ENCODE peak calls at places on chromosomes 5 and 9, in seven cellular contexts. Y is fibroblast of the aortic adventitia; W is CD8-positive, alpha-beta memory T cell; E is hepatocyte; T is upper lobe of right lung; D is pancreas; X is lung. A is an unnamed sample.

GRCh38 chr9:91837982-91838731 is 111.9 kb downstream of the ROR2 start:
- DNase-seq in D (no peak), X (peak), Y (peak), W (no peak), T (peak), E (peak), A (peak)

GRCh38 chr5:179762079-179762780 is 29.6 kb downstream of the MAML1 start:
- DNase-seq in Y (peak), E (peak), W (peak), T (no peak), D (no peak), X (no peak), A (no peak)

GRCh38 chr5:77561965-77562364 is 69.8 kb upstream of the WDR41 start:
- DNase-seq in T (no peak), W (no peak), X (no peak), E (no peak), Y (no peak), D (no peak), A (no peak)

GRCh38 chr9:81871695-81872094 is 56.5 kb upstream of the SPATA31D4 start:
- DNase-seq in D (no peak), X (no peak), T (no peak), W (no peak), E (no peak), Y (peak), A (no peak)

GRCh38 chr5:145847499-145848497 is 12.7 kb upstream of the PRELID2 start:
- DNase-seq in E (no peak), T (no peak), W (no peak), D (no peak), Y (peak), X (no peak), A (no peak)

GRCh38 chr5:119315516-119315949 is 40.3 kb upstream of the TNFAIP8 start:
- DNase-seq in W (peak), X (no peak), E (peak), D (peak), Y (peak), T (no peak), A (no peak)

GRCh38 chr9:99269429-99269828 is 47.3 kb downstream of the SEC61B start:
- DNase-seq in D (no peak), Y (peak), X (no peak), W (no peak), T (no peak), E (no peak), A (no peak)

GRCh38 chr5:123444016-123444415 is 20.8 kb upstream of the CEP120 start:
- DNase-seq in T (no peak), W (no peak), D (no peak), Y (no peak), E (no peak), X (no peak), A (no peak)

GRCh38 chr9:90219548-90220118 is 423.0 kb downstream of the DIRAS2 start:
- DNase-seq in W (peak), E (peak), Y (no peak), D (peak), X (peak), T (peak), A (peak)
- H3K4me3 ChIP-seq in W (no peak), E (no peak), Y (no peak), D (no peak), X (no peak), T (no peak), A (no peak)

DNA sequence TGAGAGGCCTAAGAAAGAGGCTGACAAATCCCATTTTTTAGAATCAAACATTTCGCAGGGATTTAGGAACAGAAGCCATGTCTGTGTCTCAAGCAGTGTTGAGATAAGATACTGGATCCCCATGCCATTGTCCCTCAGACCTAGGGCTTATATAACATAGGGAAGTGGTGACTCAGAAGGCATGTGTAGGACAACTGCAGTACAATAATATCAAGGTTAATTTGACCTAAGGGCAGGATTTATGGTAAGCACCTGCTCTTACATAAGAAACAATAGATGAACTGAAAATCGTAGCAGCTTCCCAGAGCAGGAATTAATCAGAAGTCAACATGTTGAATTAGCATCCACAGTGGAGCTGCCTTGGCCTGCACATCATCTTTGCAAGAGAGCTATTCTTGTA is 459.4 kb downstream of the ANXA1 start:
- DNase-seq in D (no peak), T (no peak), E (no peak), Y (no peak), W (no peak), X (no peak), A (no peak)
- H3K4me3 ChIP-seq in D (no peak), T (no peak), E (no peak), Y (no peak), W (no peak), X (no peak), A (no peak)

DNA sequence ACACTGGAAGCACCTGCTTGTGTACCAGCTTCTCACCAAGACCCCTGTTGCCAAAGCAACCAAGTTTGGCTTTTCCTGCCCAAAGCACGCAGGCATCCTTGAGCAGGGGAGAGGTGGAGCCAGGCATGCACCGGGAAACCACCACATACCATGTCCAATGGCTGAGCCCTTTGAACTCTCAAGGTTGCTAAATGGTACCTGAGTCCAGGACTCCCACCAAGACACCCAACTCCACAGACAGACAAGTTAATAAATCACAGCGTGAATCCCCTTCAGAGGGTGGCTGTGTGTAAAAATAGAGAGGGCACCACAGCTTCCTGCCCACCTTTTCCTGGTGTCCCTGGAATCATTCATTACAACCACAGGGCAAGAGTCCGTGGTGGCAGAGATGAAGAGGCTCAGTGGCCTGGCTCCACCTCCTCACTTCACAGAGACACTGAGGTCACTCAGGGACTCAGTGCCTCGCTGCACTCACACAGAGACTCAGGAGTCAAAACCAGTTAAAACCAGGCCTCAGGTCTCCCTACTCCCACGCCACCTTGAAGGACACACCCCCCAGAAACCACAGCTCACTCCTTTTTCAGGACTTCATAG is 143.7 kb downstream of the C5orf15 start:
- DNase-seq in T (no peak), D (no peak), X (no peak), Y (no peak), W (no peak), E (no peak), A (no peak)
- H3K4me3 ChIP-seq in T (no peak), D (no peak), X (no peak), Y (no peak), W (no peak), E (no peak), A (no peak)

DNA sequence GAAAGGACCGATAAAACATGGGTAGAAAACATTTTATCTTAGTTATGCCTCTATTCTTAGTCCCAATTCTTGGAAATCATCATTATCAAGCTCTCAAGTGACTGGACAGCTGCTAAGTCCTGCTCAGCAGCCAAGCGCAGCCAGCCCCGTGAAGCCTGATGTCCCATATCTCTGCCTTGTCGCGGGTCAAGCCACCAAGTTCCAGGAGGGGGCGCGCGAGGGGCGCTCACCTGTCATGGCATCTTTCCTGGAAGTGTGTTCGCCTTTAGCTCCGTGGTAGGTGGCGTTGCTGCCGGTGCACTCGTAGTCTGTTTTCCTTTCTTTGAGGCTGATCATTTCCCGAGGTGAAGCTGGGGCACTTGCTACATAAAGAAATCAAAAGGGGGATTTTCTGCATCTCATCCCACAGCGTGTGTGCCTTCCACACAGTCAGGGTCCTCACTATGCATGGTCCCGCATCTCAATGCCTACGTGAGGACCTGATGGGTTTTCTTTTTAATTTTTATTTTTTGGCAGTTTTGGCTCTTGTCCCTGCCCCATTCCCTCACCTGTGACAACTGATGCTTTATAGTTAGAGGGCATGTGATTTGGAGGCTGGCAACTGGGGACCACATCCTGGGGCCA is 227.0 kb upstream of the DAP start:
- DNase-seq in Y (no peak), D (peak), X (peak), W (peak), T (peak), E (peak), A (peak)
- H3K4me3 ChIP-seq in Y (no peak), D (no peak), X (no peak), W (no peak), T (no peak), E (no peak), A (no peak)

GRCh38 chr9:70407081-70407503 is 7.4 kb downstream of the KLF9 start:
- DNase-seq in X (no peak), D (no peak), T (no peak), W (no peak), E (no peak), Y (peak), A (no peak)

GRCh38 chr9:70403618-70404025 is 10.8 kb downstream of the KLF9 start:
- DNase-seq in Y (peak), W (no peak), D (no peak), X (no peak), E (no peak), T (no peak), A (no peak)

GRCh38 chr9:70406446-70406862 is 8.0 kb downstream of the KLF9 start:
- DNase-seq in X (no peak), D (no peak), E (no peak), Y (peak), W (peak), T (no peak), A (no peak)

GRCh38 chr9:70404261-70404660 is 10.2 kb downstream of the KLF9 start:
- DNase-seq in W (no peak), T (no peak), D (no peak), E (no peak), X (no peak), Y (no peak), A (no peak)

DNA sequence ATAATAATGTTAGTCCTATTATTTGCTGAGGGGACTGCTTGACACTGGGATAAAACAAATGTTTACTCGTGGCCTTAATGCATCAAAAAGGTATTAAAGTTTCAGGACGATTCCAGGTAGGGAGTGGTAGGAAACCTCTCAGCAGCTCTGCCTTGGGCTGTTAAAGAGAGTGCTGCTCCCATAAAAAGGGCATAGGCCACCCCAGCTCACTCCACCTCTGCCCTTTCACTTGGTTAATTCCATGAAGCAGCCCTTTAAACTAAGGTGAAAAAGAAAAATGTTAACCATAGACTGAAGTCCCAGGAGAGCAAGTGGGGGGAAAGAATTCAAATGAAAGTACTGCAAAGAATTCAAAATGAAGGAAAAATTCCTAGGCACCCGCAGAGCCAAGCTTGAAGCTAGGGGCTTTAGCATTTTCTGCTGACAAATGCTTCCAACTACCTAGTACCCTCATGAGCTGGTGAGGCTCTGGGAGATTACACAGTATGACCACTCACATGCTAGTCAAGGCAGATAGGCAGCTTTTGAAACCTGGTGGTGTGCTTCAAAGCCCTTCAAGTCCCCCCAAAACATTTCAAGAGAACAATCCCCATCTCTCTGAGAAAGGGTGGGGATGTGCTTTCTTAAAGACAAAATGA is 8.5 kb downstream of the KLF9 start:
- DNase-seq in X (no peak), T (no peak), D (no peak), Y (peak), W (no peak), E (no peak), A (no peak)
- H3K4me3 ChIP-seq in X (no peak), T (peak), D (no peak), Y (no peak), W (no peak), E (no peak), A (no peak)

DNA sequence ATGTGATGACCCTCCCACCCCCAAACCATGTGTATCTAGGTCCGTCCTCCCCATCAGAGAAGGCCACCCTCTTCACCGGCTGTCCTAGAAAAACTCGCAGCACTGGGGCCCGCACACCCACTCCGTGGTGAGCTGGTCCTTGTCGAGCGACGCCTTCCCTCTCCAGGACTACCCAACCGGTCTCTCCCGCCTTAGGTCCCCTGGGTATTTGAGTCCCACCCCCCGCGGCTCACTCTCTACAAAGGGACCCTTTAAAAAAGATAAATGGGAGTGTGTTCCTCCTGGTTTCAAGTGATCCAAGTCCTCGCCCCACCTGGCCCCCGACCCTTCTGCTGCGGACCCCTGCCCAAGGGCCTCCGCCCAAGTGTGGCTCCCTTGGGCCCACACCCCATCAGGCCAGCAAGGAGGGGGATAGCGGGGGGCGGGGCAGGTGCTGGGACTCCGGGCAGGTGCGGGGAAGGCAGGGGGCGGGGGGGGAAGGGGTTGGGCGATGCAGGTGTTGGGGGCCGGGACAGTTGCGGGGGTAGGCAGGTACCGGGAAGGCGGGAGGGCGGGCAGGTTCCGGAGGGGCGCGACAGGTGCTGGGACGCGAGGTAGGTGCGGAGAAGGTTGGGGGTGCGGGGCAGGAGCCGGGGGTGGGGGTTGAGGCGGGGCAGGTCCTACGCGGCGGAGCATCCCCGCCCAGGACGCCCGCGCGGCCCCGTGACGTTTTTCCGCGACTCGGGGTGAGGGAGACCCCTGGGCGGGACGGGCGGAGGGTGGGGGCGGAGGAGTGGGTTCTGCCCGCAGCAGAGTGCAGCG is 941 bp upstream of the ARRDC1 start:
- DNase-seq in E (peak), W (no peak), D (no peak), X (no peak), T (no peak), Y (no peak), A (no peak)
- H3K4me3 ChIP-seq in E (peak), W (no peak), D (peak), X (no peak), T (peak), Y (peak), A (peak)

DNA sequence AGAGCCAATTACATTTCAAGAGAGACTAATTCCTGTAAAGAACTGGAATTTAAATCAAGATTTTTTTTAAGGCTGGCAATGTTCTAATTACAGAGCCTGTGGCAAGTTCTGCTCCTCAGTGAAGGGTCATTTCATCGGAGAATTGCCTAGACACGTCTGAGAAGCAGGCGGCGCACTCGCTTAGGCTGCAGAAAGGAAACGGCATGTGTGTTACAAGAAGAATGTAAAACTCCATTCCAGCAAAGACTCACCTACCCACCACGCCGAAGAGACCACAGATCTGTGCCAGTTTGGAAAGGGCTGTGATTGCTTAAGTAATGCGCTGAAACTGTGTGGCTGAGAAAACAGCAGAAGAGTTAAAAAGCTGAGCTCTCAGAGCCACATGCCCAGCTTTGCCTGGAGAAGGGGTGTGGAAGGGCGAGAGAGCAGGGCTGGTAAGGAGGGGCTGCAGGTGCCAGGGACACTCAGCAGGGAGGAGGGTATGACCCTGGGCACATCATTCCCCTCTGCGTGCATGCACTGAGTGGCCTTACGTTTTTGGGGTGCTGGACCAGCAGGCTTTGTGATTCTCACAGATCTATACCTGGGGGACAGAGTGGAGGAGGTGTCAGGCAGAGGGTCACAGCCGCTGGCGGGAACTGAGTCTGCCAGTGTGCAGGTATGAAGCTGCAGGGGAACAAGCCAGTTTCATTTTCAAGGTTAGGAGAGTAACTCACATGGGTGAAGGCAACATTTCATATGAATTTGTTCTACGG is 17.8 kb upstream of the SLC25A51 start:
- DNase-seq in E (no peak), Y (peak), T (peak), D (no peak), W (no peak), X (no peak), A (no peak)
- H3K4me3 ChIP-seq in E (no peak), Y (no peak), T (no peak), D (no peak), W (no peak), X (no peak), A (no peak)

DNA sequence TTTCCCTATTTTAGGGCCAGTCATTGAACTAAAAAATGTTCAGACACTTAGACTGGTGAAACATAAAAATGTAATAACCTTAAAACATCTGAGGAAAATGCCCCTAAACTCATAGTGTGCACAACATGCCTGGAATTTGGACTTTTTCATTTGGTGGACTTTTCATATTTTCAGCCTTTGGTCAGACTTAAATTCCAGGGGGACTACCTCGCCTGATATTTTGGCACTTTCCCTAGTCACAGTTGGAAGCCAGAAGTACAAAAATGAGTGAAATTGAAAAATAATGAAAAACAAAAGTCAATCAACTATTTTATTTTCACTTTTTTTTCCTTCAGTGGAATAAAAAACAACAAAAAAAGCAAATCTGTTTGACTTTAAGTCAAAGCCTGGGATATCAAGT is 256.2 kb downstream of the ACTL7B start:
- DNase-seq in D (no peak), E (no peak), W (no peak), X (no peak), T (no peak), Y (no peak), A (no peak)
- H3K4me3 ChIP-seq in D (no peak), E (no peak), W (no peak), X (no peak), T (no peak), Y (no peak), A (no peak)